ENCODE peak calls at places on chromosomes 12 and 14, in seven cellular contexts. One of them, this sample, is unnamed.

GRCh38 chr12:58530421-58531067 is 389.8 kb downstream of the LRIG3 start:
- DNase-seq in neural progenitor cell: no peak
- DNase-seq in HFF-Myc: no peak
- DNase-seq in HCT116: no peak
- DNase-seq in OCI-LY7: no peak
- DNase-seq in left ventricle myocardium inferior: no peak
- DNase-seq in CD8-positive, alpha-beta T cell: no peak
- DNase-seq in this sample: peak; percentile 33

GRCh38 chr12:106709068-106709511 is 65.4 kb upstream of the RIC8B start:
- DNase-seq in CD8-positive, alpha-beta T cell: no peak
- DNase-seq in OCI-LY7: no peak
- DNase-seq in left ventricle myocardium inferior: no peak
- DNase-seq in HFF-Myc: no peak
- DNase-seq in HCT116: no peak
- DNase-seq in neural progenitor cell: no peak
- DNase-seq in this sample: no peak

GRCh38 chr12:18467636-18468520 is 206.6 kb downstream of the PIK3C2G start:
- DNase-seq in HCT116: no peak
- DNase-seq in neural progenitor cell: no peak
- DNase-seq in left ventricle myocardium inferior: no peak
- DNase-seq in OCI-LY7: no peak
- DNase-seq in CD8-positive, alpha-beta T cell: no peak
- DNase-seq in HFF-Myc: no peak
- DNase-seq in this sample: no peak

GRCh38 chr12:50149311-50149710 is 17.9 kb downstream of the CERS5 start:
- DNase-seq in CD8-positive, alpha-beta T cell: no peak
- DNase-seq in OCI-LY7: no peak
- DNase-seq in HFF-Myc: no peak
- DNase-seq in neural progenitor cell: no peak
- DNase-seq in HCT116: no peak
- DNase-seq in left ventricle myocardium inferior: no peak
- DNase-seq in this sample: no peak

GRCh38 chr14:72594099-72594901 is 299.6 kb downstream of the DPF3 start:
- DNase-seq in OCI-LY7: no peak
- DNase-seq in HCT116: no peak
- DNase-seq in neural progenitor cell: no peak
- DNase-seq in left ventricle myocardium inferior: no peak
- DNase-seq in HFF-Myc: no peak
- DNase-seq in CD8-positive, alpha-beta T cell: peak; percentile 9
- DNase-seq in this sample: no peak

GRCh38 chr14:36942522-36943245 is 229.7 kb downstream of the SLC25A21 start:
- DNase-seq in HCT116: no peak
- DNase-seq in OCI-LY7: no peak
- DNase-seq in HFF-Myc: no peak
- DNase-seq in CD8-positive, alpha-beta T cell: no peak
- DNase-seq in left ventricle myocardium inferior: no peak
- DNase-seq in neural progenitor cell: no peak
- DNase-seq in this sample: no peak

GRCh38 chr12:61452076-61452475 is 808.1 kb upstream of the USP15 start:
- DNase-seq in CD8-positive, alpha-beta T cell: no peak
- DNase-seq in HFF-Myc: no peak
- DNase-seq in OCI-LY7: no peak
- DNase-seq in neural progenitor cell: peak; percentile 56
- DNase-seq in left ventricle myocardium inferior: no peak
- DNase-seq in HCT116: peak; percentile 67
- DNase-seq in this sample: no peak

GRCh38 chr12:132117558-132117875 is 26.6 kb downstream of the DDX51 start:
- DNase-seq in CD8-positive, alpha-beta T cell: no peak
- DNase-seq in HCT116: peak; percentile 12
- DNase-seq in neural progenitor cell: no peak
- DNase-seq in HFF-Myc: no peak
- DNase-seq in left ventricle myocardium inferior: no peak
- DNase-seq in OCI-LY7: no peak
- DNase-seq in this sample: no peak

GRCh38 chr14:34232790-34233189 is 229.2 kb downstream of the SPTSSA start:
- DNase-seq in neural progenitor cell: no peak
- DNase-seq in left ventricle myocardium inferior: no peak
- DNase-seq in CD8-positive, alpha-beta T cell: no peak
- DNase-seq in OCI-LY7: no peak
- DNase-seq in HFF-Myc: no peak
- DNase-seq in HCT116: no peak
- DNase-seq in this sample: no peak

GRCh38 chr14:49893309-49894213 is 679 bp downstream of the ARF6 start:
- DNase-seq in OCI-LY7: peak; percentile 66
- DNase-seq in neural progenitor cell: peak; percentile 45
- DNase-seq in CD8-positive, alpha-beta T cell: peak; percentile 45
- DNase-seq in HCT116: no peak
- DNase-seq in left ventricle myocardium inferior: peak; percentile 52
- DNase-seq in HFF-Myc: no peak
- DNase-seq in this sample: no peak

GRCh38 chr14:100472491-100472890 is 114.7 kb downstream of the BEGAIN start:
- DNase-seq in OCI-LY7: no peak
- DNase-seq in CD8-positive, alpha-beta T cell: no peak
- DNase-seq in neural progenitor cell: no peak
- DNase-seq in HFF-Myc: no peak
- DNase-seq in left ventricle myocardium inferior: no peak
- DNase-seq in HCT116: no peak
- DNase-seq in this sample: no peak

GRCh38 chr14:57486767-57487379 is 6.8 kb downstream of the CCDC198 start:
- DNase-seq in OCI-LY7: peak; percentile 67
- DNase-seq in CD8-positive, alpha-beta T cell: no peak
- DNase-seq in HFF-Myc: peak; percentile 15
- DNase-seq in neural progenitor cell: peak; percentile 72
- DNase-seq in left ventricle myocardium inferior: no peak
- DNase-seq in HCT116: peak; percentile 18
- DNase-seq in this sample: no peak

GRCh38 chr12:131928765-131929529 is at the start of gene PUS1:
- DNase-seq in CD8-positive, alpha-beta T cell: peak; percentile 87
- DNase-seq in HFF-Myc: peak; percentile 75
- DNase-seq in HCT116: peak; percentile 86
- DNase-seq in left ventricle myocardium inferior: peak; percentile 95
- DNase-seq in neural progenitor cell: peak; percentile 98
- DNase-seq in OCI-LY7: peak; percentile 95
- DNase-seq in this sample: peak; percentile 64

GRCh38 chr12:118773956-118774723 is 207.2 kb upstream of the SRRM4 start:
- DNase-seq in HCT116: no peak
- DNase-seq in CD8-positive, alpha-beta T cell: no peak
- DNase-seq in neural progenitor cell: peak; percentile 99
- DNase-seq in left ventricle myocardium inferior: no peak
- DNase-seq in OCI-LY7: no peak
- DNase-seq in HFF-Myc: no peak
- DNase-seq in this sample: no peak

GRCh38 chr12:120196363-120196762 is 1.8 kb upstream of the GCN1 start:
- DNase-seq in HFF-Myc: no peak
- DNase-seq in OCI-LY7: no peak
- DNase-seq in CD8-positive, alpha-beta T cell: no peak
- DNase-seq in neural progenitor cell: no peak
- DNase-seq in left ventricle myocardium inferior: no peak
- DNase-seq in HCT116: no peak
- DNase-seq in this sample: no peak

GRCh38 chr14:64137657-64138290 is 156.4 kb downstream of the ESR2 start:
- DNase-seq in neural progenitor cell: peak; percentile 19
- DNase-seq in left ventricle myocardium inferior: no peak
- DNase-seq in HCT116: no peak
- DNase-seq in OCI-LY7: peak; percentile 11
- DNase-seq in CD8-positive, alpha-beta T cell: no peak
- DNase-seq in HFF-Myc: no peak
- DNase-seq in this sample: no peak

DNA sequence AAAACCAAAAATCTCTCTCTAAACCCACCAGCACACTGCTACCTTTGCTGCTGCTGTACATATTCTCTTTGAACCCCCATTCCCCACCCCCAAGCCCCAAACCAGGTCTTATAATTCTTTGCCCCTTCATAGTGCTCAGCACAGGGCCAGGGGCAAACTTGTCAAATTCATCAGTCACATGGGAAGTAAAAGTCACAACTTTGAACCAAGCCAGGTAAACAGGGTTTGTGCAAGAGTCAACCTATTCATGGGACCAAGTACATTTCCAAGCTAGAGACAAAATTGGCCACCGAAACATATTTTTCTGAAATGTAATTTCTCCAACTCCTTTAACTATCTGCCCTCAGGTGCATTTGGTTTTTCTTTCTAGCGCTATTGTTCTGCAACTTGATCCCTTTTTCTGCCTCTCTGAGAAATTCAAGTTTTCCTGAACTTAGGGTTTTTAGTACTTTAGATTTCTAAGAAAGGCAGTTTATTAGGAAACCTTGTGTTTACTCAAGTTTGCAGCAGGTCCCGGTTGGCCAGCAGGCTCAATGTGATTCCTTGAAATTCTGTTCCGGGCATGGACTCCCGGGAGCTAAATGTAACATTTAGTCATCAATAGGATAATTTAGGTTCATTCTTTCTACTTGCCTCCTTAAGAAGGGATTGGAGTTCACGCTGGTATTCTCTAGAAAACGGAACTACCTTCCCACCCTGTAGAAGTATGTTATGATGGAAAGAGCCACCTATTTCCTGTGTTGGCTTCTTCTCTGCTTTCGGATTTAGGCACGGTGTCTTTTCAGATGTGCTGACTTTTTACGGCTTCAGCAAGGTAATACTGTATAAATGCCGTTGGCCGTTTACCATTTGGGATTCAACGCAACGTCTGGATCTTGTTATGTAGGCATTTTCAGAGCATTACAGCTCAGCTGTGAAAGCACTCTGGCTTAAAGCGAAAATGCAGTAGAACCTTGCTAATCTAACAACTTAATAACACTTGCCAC is 230.3 kb downstream of the EFCAB11 start:
- DNase-seq in HFF-Myc: no peak
- DNase-seq in CD8-positive, alpha-beta T cell: no peak
- DNase-seq in HCT116: no peak
- DNase-seq in neural progenitor cell: no peak
- DNase-seq in left ventricle myocardium inferior: no peak
- DNase-seq in OCI-LY7: no peak
- DNase-seq in this sample: no peak
- H3K4me3 ChIP-seq in HFF-Myc: peak overlapping the region; percentile 29
- H3K4me3 ChIP-seq in CD8-positive, alpha-beta T cell: peak overlapping the region; percentile 40
- H3K4me3 ChIP-seq in HCT116: no peak overlapping the region
- H3K4me3 ChIP-seq in neural progenitor cell: no peak overlapping the region
- H3K4me3 ChIP-seq in left ventricle myocardium inferior: peak overlapping the region; percentile 10
- H3K4me3 ChIP-seq in OCI-LY7: no peak overlapping the region
- H3K4me3 ChIP-seq in this sample: peak overlapping the region; percentile 29

GRCh38 chr14:71228711-71229110 is 321.5 kb downstream of the PCNX1 start:
- DNase-seq in HFF-Myc: no peak
- DNase-seq in neural progenitor cell: no peak
- DNase-seq in left ventricle myocardium inferior: no peak
- DNase-seq in HCT116: no peak
- DNase-seq in OCI-LY7: no peak
- DNase-seq in CD8-positive, alpha-beta T cell: no peak
- DNase-seq in this sample: no peak

GRCh38 chr14:71229875-71230274 is 322.6 kb downstream of the PCNX1 start:
- DNase-seq in neural progenitor cell: no peak
- DNase-seq in HCT116: no peak
- DNase-seq in OCI-LY7: no peak
- DNase-seq in left ventricle myocardium inferior: no peak
- DNase-seq in HFF-Myc: no peak
- DNase-seq in CD8-positive, alpha-beta T cell: no peak
- DNase-seq in this sample: no peak

GRCh38 chr14:71232506-71232905 is 325.2 kb downstream of the PCNX1 start:
- DNase-seq in HCT116: no peak
- DNase-seq in CD8-positive, alpha-beta T cell: no peak
- DNase-seq in neural progenitor cell: no peak
- DNase-seq in HFF-Myc: no peak
- DNase-seq in left ventricle myocardium inferior: no peak
- DNase-seq in OCI-LY7: no peak
- DNase-seq in this sample: no peak

GRCh38 chr14:71231521-71232393 is 324.5 kb downstream of the PCNX1 start:
- DNase-seq in left ventricle myocardium inferior: no peak
- DNase-seq in neural progenitor cell: no peak
- DNase-seq in HFF-Myc: no peak
- DNase-seq in HCT116: no peak
- DNase-seq in CD8-positive, alpha-beta T cell: no peak
- DNase-seq in OCI-LY7: peak; percentile 50
- DNase-seq in this sample: no peak

GRCh38 chr14:71230897-71231296 is 323.6 kb downstream of the PCNX1 start:
- DNase-seq in left ventricle myocardium inferior: no peak
- DNase-seq in neural progenitor cell: no peak
- DNase-seq in HFF-Myc: no peak
- DNase-seq in OCI-LY7: no peak
- DNase-seq in HCT116: no peak
- DNase-seq in CD8-positive, alpha-beta T cell: no peak
- DNase-seq in this sample: no peak
- TF ChIP-seq CTCF in left ventricle myocardium inferior: no peak
- TF ChIP-seq CTCF in neural progenitor cell: peak; percentile 11
- TF ChIP-seq CTCF in HFF-Myc: no peak
- TF ChIP-seq CTCF in OCI-LY7: no peak
- TF ChIP-seq CTCF in HCT116: no peak
- TF ChIP-seq CTCF in CD8-positive, alpha-beta T cell: no peak
- TF ChIP-seq CTCF in this sample: no peak

DNA sequence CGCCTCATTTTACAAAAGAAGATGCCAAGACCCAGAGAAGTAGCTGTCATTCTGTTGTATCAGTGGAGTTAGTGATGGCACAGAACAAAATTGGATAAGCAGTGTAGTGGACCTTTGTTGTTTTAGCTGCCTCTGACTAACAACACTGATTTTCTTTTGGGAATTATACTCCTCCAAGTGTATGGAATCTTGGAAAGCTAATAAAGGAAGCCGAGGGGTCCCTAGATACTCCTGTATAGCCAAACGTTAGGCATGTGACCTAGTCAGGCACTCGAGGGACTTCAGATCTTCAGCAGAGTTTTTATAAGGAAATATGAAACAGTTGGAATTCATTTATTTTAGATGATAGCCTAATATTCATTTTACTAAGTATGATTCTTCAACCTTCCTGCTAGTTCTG is 94.6 kb downstream of the OTOGL start:
- DNase-seq in neural progenitor cell: no peak
- DNase-seq in HFF-Myc: no peak
- DNase-seq in OCI-LY7: no peak
- DNase-seq in CD8-positive, alpha-beta T cell: no peak
- DNase-seq in HCT116: no peak
- DNase-seq in left ventricle myocardium inferior: no peak
- DNase-seq in this sample: no peak
- H3K4me3 ChIP-seq in neural progenitor cell: no peak overlapping the region
- H3K4me3 ChIP-seq in HFF-Myc: no peak overlapping the region
- H3K4me3 ChIP-seq in OCI-LY7: no peak overlapping the region
- H3K4me3 ChIP-seq in CD8-positive, alpha-beta T cell: no peak overlapping the region
- H3K4me3 ChIP-seq in HCT116: no peak overlapping the region
- H3K4me3 ChIP-seq in left ventricle myocardium inferior: no peak overlapping the region
- H3K4me3 ChIP-seq in this sample: no peak overlapping the region

GRCh38 chr14:69880051-69880487 is 853 bp downstream of the SMOC1 start:
- DNase-seq in left ventricle myocardium inferior: no peak
- DNase-seq in HFF-Myc: no peak
- DNase-seq in CD8-positive, alpha-beta T cell: no peak
- DNase-seq in neural progenitor cell: peak; percentile 60
- DNase-seq in OCI-LY7: no peak
- DNase-seq in HCT116: no peak
- DNase-seq in this sample: no peak

GRCh38 chr14:69880851-69881250 is 1.6 kb downstream of the SMOC1 start:
- DNase-seq in neural progenitor cell: peak; percentile 10
- DNase-seq in OCI-LY7: no peak
- DNase-seq in left ventricle myocardium inferior: no peak
- DNase-seq in CD8-positive, alpha-beta T cell: no peak
- DNase-seq in HFF-Myc: no peak
- DNase-seq in HCT116: no peak
- DNase-seq in this sample: no peak

GRCh38 chr14:69878251-69878650 is 965 bp upstream of the SMOC1 start:
- DNase-seq in neural progenitor cell: peak; percentile 16
- DNase-seq in CD8-positive, alpha-beta T cell: no peak
- DNase-seq in OCI-LY7: no peak
- DNase-seq in HFF-Myc: no peak
- DNase-seq in left ventricle myocardium inferior: no peak
- DNase-seq in HCT116: no peak
- DNase-seq in this sample: no peak

GRCh38 chr14:69877492-69877891 is 1.7 kb upstream of the SMOC1 start:
- DNase-seq in HFF-Myc: no peak
- DNase-seq in CD8-positive, alpha-beta T cell: no peak
- DNase-seq in OCI-LY7: peak; percentile 6
- DNase-seq in HCT116: peak; percentile 29
- DNase-seq in neural progenitor cell: peak; percentile 65
- DNase-seq in left ventricle myocardium inferior: no peak
- DNase-seq in this sample: no peak

GRCh38 chr14:69879175-69880047 is at the start of gene SMOC1:
- DNase-seq in HCT116: no peak
- DNase-seq in OCI-LY7: no peak
- DNase-seq in left ventricle myocardium inferior: no peak
- DNase-seq in HFF-Myc: no peak
- DNase-seq in neural progenitor cell: peak; percentile 95
- DNase-seq in CD8-positive, alpha-beta T cell: no peak
- DNase-seq in this sample: no peak
- TF ChIP-seq CTCF in HCT116: no peak
- TF ChIP-seq CTCF in OCI-LY7: no peak
- TF ChIP-seq CTCF in left ventricle myocardium inferior: no peak
- TF ChIP-seq CTCF in HFF-Myc: no peak
- TF ChIP-seq CTCF in neural progenitor cell: peak; percentile 10
- TF ChIP-seq CTCF in CD8-positive, alpha-beta T cell: no peak
- TF ChIP-seq CTCF in this sample: no peak

This sample was measured in AG09309.